ENCODE peak calls at places on chromosomes 12 and 14, in nine cellular contexts. L is heart right ventricle; U is esophagus squamous epithelium; A is neuronal stem cell; R is DND-41; Q is ovary; N is A549; F is psoas muscle; K is CD4-positive, CD25-positive, alpha-beta regulatory T cell. W is an unnamed sample.

GRCh38 chr12:72511906-72512305 is 239.7 kb downstream of the TRHDE start:
- DNase-seq in R (no peak), A (peak; percentile 36), F (no peak), Q (no peak), K (no peak), L (no peak), N (no peak), U (no peak), W (no peak)

GRCh38 chr14:99573000-99573330 is 31.0 kb downstream of the CCDC85C start:
- DNase-seq in L (no peak), K (no peak), U (no peak), R (no peak), A (no peak), Q (no peak), F (no peak), N (no peak), W (no peak)

GRCh38 chr14:104158827-104159798 is 20.7 kb downstream of the KIF26A start:
- DNase-seq in Q (peak; percentile 74), K (no peak), A (no peak), U (no peak), N (no peak), F (no peak), L (peak; percentile 73), R (no peak), W (no peak)

GRCh38 chr12:46472893-46473633 is 100.5 kb upstream of the SLC38A2 start:
- DNase-seq in N (no peak), R (no peak), K (no peak), L (no peak), F (no peak), A (no peak), U (no peak), Q (no peak), W (no peak)

GRCh38 chr14:64444984-64445845 is 20.1 kb upstream of the AKAP5 start:
- DNase-seq in R (no peak), F (no peak), Q (peak; percentile 34), L (no peak), A (no peak), N (no peak), U (no peak), K (peak; percentile 16), W (no peak)

GRCh38 chr12:26689281-26689841 is 143.6 kb downstream of the ITPR2 start:
- DNase-seq in Q (no peak), K (no peak), N (no peak), U (no peak), A (no peak), L (no peak), F (no peak), R (no peak), W (no peak)

GRCh38 chr14:34713681-34714319 is 593 bp downstream of the CFL2 start:
- DNase-seq in R (peak; percentile 32), Q (peak; percentile 57), F (peak; percentile 49), L (peak; percentile 9), N (no peak), K (peak; percentile 15), A (peak; percentile 21), U (no peak), W (no peak)

GRCh38 chr12:4833053-4833452 is 76.7 kb upstream of the KCNA1 start:
- DNase-seq in F (no peak), A (no peak), R (no peak), L (no peak), K (no peak), U (no peak), Q (no peak), N (no peak), W (no peak)

GRCh38 chr14:93331375-93332031 is 1.3 kb downstream of the BTBD7 start:
- DNase-seq in N (no peak), U (no peak), L (peak; percentile 27), Q (no peak), F (peak; percentile 31), A (no peak), K (no peak), R (no peak), W (no peak)

GRCh38 chr14:76919811-76920571 is 93.8 kb downstream of the LRRC74A start:
- DNase-seq in R (peak; percentile 85), Q (peak; percentile 64), L (peak; percentile 51), N (no peak), U (no peak), K (no peak), F (peak; percentile 44), A (no peak), W (no peak)

GRCh38 chr14:37278673-37279538 is 81.2 kb downstream of the MIPOL1 start:
- DNase-seq in R (no peak), L (no peak), U (no peak), F (no peak), N (no peak), Q (no peak), A (no peak), K (no peak), W (no peak)

GRCh38 chr12:26493656-26494055 is 298.3 kb downstream of the SSPN start:
- DNase-seq in A (no peak), U (no peak), L (no peak), N (no peak), Q (no peak), F (no peak), R (no peak), K (no peak), W (no peak)

GRCh38 chr12:3122841-3123678 is 45.9 kb downstream of the TSPAN9 start:
- DNase-seq in K (no peak), L (peak; percentile 67), A (no peak), U (no peak), R (no peak), Q (peak; percentile 51), F (peak; percentile 74), N (no peak), W (no peak)

GRCh38 chr12:3124917-3125316 is 47.7 kb downstream of the TSPAN9 start:
- DNase-seq in Q (no peak), N (no peak), R (no peak), K (no peak), A (no peak), U (no peak), F (no peak), L (no peak), W (no peak)

GRCh38 chr12:3120701-3121100 is 43.5 kb downstream of the TSPAN9 start:
- DNase-seq in L (no peak), U (no peak), N (no peak), A (no peak), R (no peak), F (no peak), K (no peak), Q (no peak), W (no peak)

GRCh38 chr12:3125674-3126073 is 48.5 kb downstream of the TSPAN9 start:
- DNase-seq in L (no peak), K (no peak), A (no peak), R (no peak), N (no peak), F (no peak), U (no peak), Q (no peak), W (no peak)

GRCh38 chr12:3123729-3124128 is 46.5 kb downstream of the TSPAN9 start:
- DNase-seq in Q (no peak), A (no peak), L (no peak), U (no peak), R (no peak), F (no peak), K (no peak), N (no peak), W (no peak)
- H3K4me1 ChIP-seq in Q (peaks cover 19% of the 10 kb centered on the region), A (peaks cover 3% of the 10 kb centered on the region), L (peaks cover 51% of the 10 kb centered on the region), U (peaks cover 48% of the 10 kb centered on the region), R (no peaks in the 10 kb centered on the region), F (peaks cover 44% of the 10 kb centered on the region), K (no peaks in the 10 kb centered on the region), N (no peaks in the 10 kb centered on the region), W (peaks cover 36% of the 10 kb centered on the region)

GRCh38 chr12:51972424-51972812 is 20.9 kb downstream of the ACVR1B start:
- DNase-seq in Q (no peak), U (no peak), R (no peak), A (no peak), N (no peak), F (no peak), K (no peak), L (no peak), W (no peak)
- H3K4me3 ChIP-seq in Q (no peak overlapping the region), U (no peak overlapping the region), R (no peak overlapping the region), A (no peak overlapping the region), N (no peak overlapping the region), F (peak overlapping the region; percentile 14), K (peak overlapping the region; percentile 53), L (no peak overlapping the region), W (no peak overlapping the region)

GRCh38 chr12:20426191-20426590 is 57.9 kb downstream of the PDE3A start:
- DNase-seq in F (peak; percentile 42), A (no peak), L (peak; percentile 30), N (no peak), K (no peak), Q (peak; percentile 69), U (no peak), R (no peak), W (peak; percentile 73)

GRCh38 chr12:20432290-20432689 is 64.0 kb downstream of the PDE3A start:
- DNase-seq in R (no peak), N (no peak), U (no peak), K (no peak), Q (no peak), L (no peak), F (no peak), A (no peak), W (no peak)

GRCh38 chr12:20434993-20435392 is 66.7 kb downstream of the PDE3A start:
- DNase-seq in L (no peak), R (no peak), F (no peak), K (no peak), A (no peak), Q (no peak), U (no peak), N (no peak), W (no peak)

GRCh38 chr12:20426956-20427355 is 58.6 kb downstream of the PDE3A start:
- DNase-seq in F (no peak), K (no peak), A (no peak), L (no peak), Q (no peak), R (no peak), N (no peak), U (no peak), W (no peak)

DNA sequence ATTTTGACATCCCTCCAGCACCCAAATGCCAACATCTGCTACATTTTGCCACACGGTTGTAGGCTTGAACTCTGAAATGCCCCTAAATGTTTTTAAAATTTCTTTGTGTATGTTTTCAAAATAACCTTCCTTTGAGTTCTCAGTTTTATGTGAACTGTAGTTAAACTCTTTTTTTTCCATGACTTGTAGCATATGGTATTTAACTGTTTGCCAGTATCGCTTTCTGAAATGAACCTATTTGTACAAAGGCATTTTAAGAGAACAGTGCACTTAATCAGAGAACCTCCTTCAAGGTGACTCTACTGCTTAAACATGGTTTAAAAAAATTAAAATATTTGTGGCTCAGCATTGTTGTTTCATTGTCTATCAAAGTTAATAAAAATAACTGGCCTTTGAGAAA is 61.5 kb downstream of the PDE3A start:
- DNase-seq in N (no peak), K (no peak), A (no peak), F (no peak), L (no peak), U (no peak), R (no peak), Q (no peak), W (no peak)
- H3K4me1 ChIP-seq in N (peaks cover 8% of the 10 kb centered on the region), K (no peaks in the 10 kb centered on the region), A (no peaks in the 10 kb centered on the region), F (no peaks in the 10 kb centered on the region), L (peaks cover 29% of the 10 kb centered on the region), U (no peaks in the 10 kb centered on the region), R (no peaks in the 10 kb centered on the region), Q (no peaks in the 10 kb centered on the region), W (peaks cover 2% of the 10 kb centered on the region)

DNA sequence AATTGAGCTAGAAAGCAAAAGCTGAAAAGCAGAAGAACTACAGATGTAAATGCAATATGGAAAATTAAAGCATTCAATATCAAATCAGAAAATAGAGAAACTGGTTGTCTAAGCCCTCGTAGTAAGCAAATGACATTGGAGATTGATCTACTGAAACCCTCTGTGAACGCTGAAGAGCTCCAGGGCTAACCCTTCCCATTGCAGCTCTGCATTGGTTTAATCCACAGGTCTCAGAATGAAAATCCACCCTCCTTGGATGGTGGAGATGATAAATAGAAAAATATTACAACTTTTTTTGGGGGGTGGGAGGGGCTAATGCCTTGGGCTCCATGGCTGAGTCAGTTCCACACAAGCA is 40.5 kb downstream of the CORO1C start:
- DNase-seq in L (no peak), Q (no peak), U (no peak), K (no peak), F (no peak), A (no peak), N (no peak), R (no peak), W (no peak)
- H3K4me3 ChIP-seq in L (no peak overlapping the region), Q (peak overlapping the region; percentile 17), U (peak overlapping the region; percentile 19), K (peak overlapping the region; percentile 79), F (peak overlapping the region; percentile 55), A (no peak overlapping the region), N (peak overlapping the region; percentile 37), R (peak overlapping the region; percentile 58), W (peak overlapping the region; percentile 21)